ENCODE peak calls at places on chromosome 15, in nine cellular contexts. One of them, this sample, is unnamed.

GRCh38 chr15:81863157-81863556 is 182.7 kb downstream of the MEX3B start:
- DNase-seq in body of pancreas: no peak
- DNase-seq in ovary: no peak
- DNase-seq in A549: no peak
- DNase-seq in stomach: no peak
- DNase-seq in IMR-90: peak; percentile 93
- DNase-seq in transverse colon: no peak
- DNase-seq in thyroid gland: no peak
- DNase-seq in breast epithelium: no peak
- DNase-seq in this sample: no peak

GRCh38 chr15:57703387-57703786 is 3.1 kb upstream of the POLR2M start:
- DNase-seq in body of pancreas: no peak
- DNase-seq in ovary: no peak
- DNase-seq in A549: no peak
- DNase-seq in stomach: no peak
- DNase-seq in IMR-90: no peak
- DNase-seq in transverse colon: no peak
- DNase-seq in thyroid gland: no peak
- DNase-seq in breast epithelium: no peak
- DNase-seq in this sample: no peak

GRCh38 chr15:74608776-74609175 is 6.9 kb upstream of the CLK3 start:
- DNase-seq in body of pancreas: no peak
- DNase-seq in ovary: no peak
- DNase-seq in A549: no peak
- DNase-seq in stomach: no peak
- DNase-seq in IMR-90: no peak
- DNase-seq in transverse colon: no peak
- DNase-seq in thyroid gland: no peak
- DNase-seq in breast epithelium: no peak
- DNase-seq in this sample: no peak

GRCh38 chr15:69578792-69579587 is 126.4 kb downstream of the RPLP1 start:
- DNase-seq in body of pancreas: peak; percentile 93
- DNase-seq in ovary: no peak
- DNase-seq in A549: no peak
- DNase-seq in stomach: peak; percentile 95
- DNase-seq in IMR-90: no peak
- DNase-seq in transverse colon: peak; percentile 87
- DNase-seq in thyroid gland: peak; percentile 91
- DNase-seq in breast epithelium: peak; percentile 85
- DNase-seq in this sample: peak; percentile 80

GRCh38 chr15:63156708-63157065 is 590 bp downstream of the RPS27L start:
- DNase-seq in body of pancreas: peak; percentile 43
- DNase-seq in ovary: peak; percentile 29
- DNase-seq in A549: no peak
- DNase-seq in stomach: no peak
- DNase-seq in IMR-90: peak; percentile 47
- DNase-seq in transverse colon: peak; percentile 34
- DNase-seq in thyroid gland: peak; percentile 67
- DNase-seq in breast epithelium: no peak
- DNase-seq in this sample: peak; percentile 44

GRCh38 chr15:35519536-35520149 is 26.3 kb downstream of the DPH6 start:
- DNase-seq in body of pancreas: no peak
- DNase-seq in ovary: no peak
- DNase-seq in A549: no peak
- DNase-seq in stomach: no peak
- DNase-seq in IMR-90: peak; percentile 64
- DNase-seq in transverse colon: no peak
- DNase-seq in thyroid gland: no peak
- DNase-seq in breast epithelium: no peak
- DNase-seq in this sample: no peak

GRCh38 chr15:92653836-92654524 is 1.6 kb downstream of the FAM174B start:
- DNase-seq in body of pancreas: peak; percentile 92
- DNase-seq in ovary: peak; percentile 50
- DNase-seq in A549: no peak
- DNase-seq in stomach: peak; percentile 80
- DNase-seq in IMR-90: no peak
- DNase-seq in transverse colon: peak; percentile 44
- DNase-seq in thyroid gland: peak; percentile 93
- DNase-seq in breast epithelium: no peak
- DNase-seq in this sample: no peak

GRCh38 chr15:96322401-96323249 is 7.9 kb upstream of the NR2F2 start:
- DNase-seq in body of pancreas: no peak
- DNase-seq in ovary: peak; percentile 81
- DNase-seq in A549: no peak
- DNase-seq in stomach: no peak
- DNase-seq in IMR-90: no peak
- DNase-seq in transverse colon: no peak
- DNase-seq in thyroid gland: peak; percentile 5
- DNase-seq in breast epithelium: no peak
- DNase-seq in this sample: no peak

GRCh38 chr15:80820092-80820491 is 40.9 kb downstream of the CEMIP start:
- DNase-seq in body of pancreas: no peak
- DNase-seq in ovary: no peak
- DNase-seq in A549: no peak
- DNase-seq in stomach: no peak
- DNase-seq in IMR-90: no peak
- DNase-seq in transverse colon: no peak
- DNase-seq in thyroid gland: no peak
- DNase-seq in breast epithelium: no peak
- DNase-seq in this sample: no peak

GRCh38 chr15:55319537-55320325 is 709 bp downstream of the PIGB start:
- DNase-seq in body of pancreas: peak; percentile 42
- DNase-seq in ovary: peak; percentile 22
- DNase-seq in A549: no peak
- DNase-seq in stomach: peak; percentile 48
- DNase-seq in IMR-90: peak; percentile 5
- DNase-seq in transverse colon: peak; percentile 21
- DNase-seq in thyroid gland: peak; percentile 60
- DNase-seq in breast epithelium: no peak
- DNase-seq in this sample: no peak

GRCh38 chr15:88646951-88647350 is 8.1 kb downstream of the ISG20 start:
- DNase-seq in body of pancreas: no peak
- DNase-seq in ovary: no peak
- DNase-seq in A549: no peak
- DNase-seq in stomach: peak; percentile 22
- DNase-seq in IMR-90: no peak
- DNase-seq in transverse colon: no peak
- DNase-seq in thyroid gland: no peak
- DNase-seq in breast epithelium: no peak
- DNase-seq in this sample: peak; percentile 33

GRCh38 chr15:88649286-88649733 is 10.5 kb downstream of the ISG20 start:
- DNase-seq in body of pancreas: no peak
- DNase-seq in ovary: no peak
- DNase-seq in A549: no peak
- DNase-seq in stomach: peak; percentile 53
- DNase-seq in IMR-90: peak; percentile 99
- DNase-seq in transverse colon: peak; percentile 52
- DNase-seq in thyroid gland: no peak
- DNase-seq in breast epithelium: no peak
- DNase-seq in this sample: no peak

GRCh38 chr15:88649753-88650551 is 11.1 kb downstream of the ISG20 start:
- DNase-seq in body of pancreas: peak; percentile 46
- DNase-seq in ovary: no peak
- DNase-seq in A549: no peak
- DNase-seq in stomach: no peak
- DNase-seq in IMR-90: no peak
- DNase-seq in transverse colon: no peak
- DNase-seq in thyroid gland: peak; percentile 71
- DNase-seq in breast epithelium: no peak
- DNase-seq in this sample: peak; percentile 40

GRCh38 chr15:88647362-88648105 is 8.7 kb downstream of the ISG20 start:
- DNase-seq in body of pancreas: peak; percentile 88
- DNase-seq in ovary: no peak
- DNase-seq in A549: no peak
- DNase-seq in stomach: peak; percentile 87
- DNase-seq in IMR-90: no peak
- DNase-seq in transverse colon: peak; percentile 50
- DNase-seq in thyroid gland: peak; percentile 62
- DNase-seq in breast epithelium: no peak
- DNase-seq in this sample: peak; percentile 86

DNA sequence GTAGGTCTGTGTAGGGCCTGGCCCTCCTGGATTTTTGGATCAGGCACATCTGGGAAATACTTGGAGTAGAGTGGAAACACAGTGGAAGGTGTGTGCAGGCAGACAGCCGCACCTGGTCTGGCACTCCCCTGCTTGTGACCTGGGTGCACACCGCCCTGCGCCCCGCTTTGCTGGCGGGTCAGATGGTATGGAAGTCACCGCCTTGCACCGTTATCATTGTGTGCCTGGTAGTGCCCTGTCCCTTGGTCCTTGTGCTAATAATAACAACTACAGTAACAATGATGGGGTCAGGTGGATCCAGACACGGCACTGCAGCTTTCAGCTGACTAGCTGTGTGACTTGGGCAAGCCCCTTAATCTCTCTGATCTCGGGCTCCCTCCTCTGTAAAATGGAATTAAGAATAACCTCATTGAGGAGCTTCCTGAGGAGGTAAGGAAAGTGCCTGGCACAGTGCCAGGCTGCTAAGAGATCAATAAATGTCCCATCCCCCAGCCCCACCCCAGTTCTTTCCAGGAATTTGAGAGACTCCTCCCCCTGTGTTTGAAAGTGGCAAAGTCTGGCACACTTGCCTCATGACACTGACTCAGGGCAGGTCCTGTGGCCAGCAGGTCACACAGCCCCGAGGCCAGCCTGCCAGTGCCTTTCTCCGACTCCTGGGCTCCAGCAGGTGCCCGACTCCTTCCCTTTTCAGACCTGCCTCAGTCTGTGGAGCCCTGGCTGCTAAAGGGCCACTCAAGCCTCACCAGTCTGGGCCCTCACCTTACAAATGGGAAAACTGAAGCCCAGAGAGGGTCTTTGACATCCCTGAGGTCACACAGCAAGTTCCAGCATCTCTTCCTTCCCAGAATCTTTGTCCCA is 9.8 kb downstream of the ISG20 start:
- DNase-seq in body of pancreas: peak; percentile 68
- DNase-seq in ovary: no peak
- DNase-seq in A549: no peak
- DNase-seq in stomach: peak; percentile 79
- DNase-seq in IMR-90: peak; percentile 46
- DNase-seq in transverse colon: peak; percentile 73
- DNase-seq in thyroid gland: peak; percentile 40
- DNase-seq in breast epithelium: no peak
- DNase-seq in this sample: peak; percentile 83
- H3K27ac ChIP-seq in body of pancreas: peak overlapping the region; percentile 41
- H3K27ac ChIP-seq in ovary: no peak overlapping the region
- H3K27ac ChIP-seq in A549: peak overlapping the region; percentile 27
- H3K27ac ChIP-seq in stomach: peak overlapping the region; percentile 80
- H3K27ac ChIP-seq in IMR-90: peak overlapping the region; percentile 42
- H3K27ac ChIP-seq in transverse colon: peak overlapping the region; percentile 50
- H3K27ac ChIP-seq in thyroid gland: no peak overlapping the region
- H3K27ac ChIP-seq in breast epithelium: peak overlapping the region; percentile 66
- H3K27ac ChIP-seq in this sample: peak overlapping the region; percentile 78

GRCh38 chr15:75641176-75641498 is 1.1 kb upstream of the IMP3 start:
- DNase-seq in body of pancreas: no peak
- DNase-seq in ovary: no peak
- DNase-seq in A549: no peak
- DNase-seq in stomach: no peak
- DNase-seq in IMR-90: no peak
- DNase-seq in transverse colon: no peak
- DNase-seq in thyroid gland: no peak
- DNase-seq in breast epithelium: no peak
- DNase-seq in this sample: no peak

GRCh38 chr15:75640483-75641175 is 605 bp upstream of the IMP3 start:
- DNase-seq in body of pancreas: no peak
- DNase-seq in ovary: no peak
- DNase-seq in A549: peak; percentile 78
- DNase-seq in stomach: no peak
- DNase-seq in IMR-90: peak; percentile 45
- DNase-seq in transverse colon: no peak
- DNase-seq in thyroid gland: peak; percentile 39
- DNase-seq in breast epithelium: no peak
- DNase-seq in this sample: peak; percentile 71

GRCh38 chr15:75641603-75642002 is 1.6 kb upstream of the IMP3 start:
- DNase-seq in body of pancreas: no peak
- DNase-seq in ovary: no peak
- DNase-seq in A549: no peak
- DNase-seq in stomach: no peak
- DNase-seq in IMR-90: no peak
- DNase-seq in transverse colon: no peak
- DNase-seq in thyroid gland: peak; percentile 40
- DNase-seq in breast epithelium: no peak
- DNase-seq in this sample: no peak

GRCh38 chr15:75639191-75639708 is 774 bp downstream of the IMP3 start:
- DNase-seq in body of pancreas: no peak
- DNase-seq in ovary: no peak
- DNase-seq in A549: no peak
- DNase-seq in stomach: no peak
- DNase-seq in IMR-90: no peak
- DNase-seq in transverse colon: no peak
- DNase-seq in thyroid gland: no peak
- DNase-seq in breast epithelium: no peak
- DNase-seq in this sample: no peak

GRCh38 chr15:75639709-75640482 is at the start of gene IMP3:
- DNase-seq in body of pancreas: peak; percentile 97
- DNase-seq in ovary: peak; percentile 95
- DNase-seq in A549: peak; percentile 99
- DNase-seq in stomach: peak; percentile 96
- DNase-seq in IMR-90: peak; percentile 95
- DNase-seq in transverse colon: peak; percentile 96
- DNase-seq in thyroid gland: peak; percentile 96
- DNase-seq in breast epithelium: peak; percentile 94
- DNase-seq in this sample: peak; percentile 93
- TF ChIP-seq POLR2A in body of pancreas: peak; percentile 98
- TF ChIP-seq POLR2A in ovary: peak; percentile 87
- TF ChIP-seq POLR2A in A549: peak; percentile 96
- TF ChIP-seq POLR2A in stomach: peak; percentile 92
- TF ChIP-seq POLR2A in IMR-90: peak; percentile 94
- TF ChIP-seq POLR2A in transverse colon: peak; percentile 99
- TF ChIP-seq POLR2A in thyroid gland: peak; percentile 81
- TF ChIP-seq POLR2A in breast epithelium: peak; percentile 84
- TF ChIP-seq POLR2A in this sample: peak; percentile 99

DNA sequence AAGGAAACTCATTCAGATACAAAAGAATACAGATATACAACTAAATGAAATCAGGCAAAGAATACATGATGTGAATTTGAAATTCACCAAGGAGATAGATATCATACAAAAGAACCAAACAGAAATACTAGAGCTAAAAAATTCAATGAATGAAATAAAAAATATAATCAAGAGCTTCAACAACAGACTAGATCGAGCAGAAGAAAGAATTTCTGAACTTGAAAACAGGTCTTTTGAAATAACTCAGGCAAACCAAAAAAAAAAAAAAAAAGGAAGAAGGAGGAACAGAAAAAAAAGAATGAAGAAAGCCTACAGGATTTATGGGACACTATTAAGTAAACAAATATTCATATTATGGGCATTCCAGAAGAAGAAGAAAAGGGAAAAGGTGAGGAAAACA is 137.8 kb downstream of the DMXL2 start:
- DNase-seq in body of pancreas: no peak
- DNase-seq in ovary: no peak
- DNase-seq in A549: no peak
- DNase-seq in stomach: no peak
- DNase-seq in IMR-90: no peak
- DNase-seq in transverse colon: no peak
- DNase-seq in thyroid gland: no peak
- DNase-seq in breast epithelium: no peak
- DNase-seq in this sample: no peak
- H3K27ac ChIP-seq in body of pancreas: no peak overlapping the region
- H3K27ac ChIP-seq in ovary: no peak overlapping the region
- H3K27ac ChIP-seq in A549: no peak overlapping the region
- H3K27ac ChIP-seq in stomach: no peak overlapping the region
- H3K27ac ChIP-seq in IMR-90: no peak overlapping the region
- H3K27ac ChIP-seq in transverse colon: no peak overlapping the region
- H3K27ac ChIP-seq in thyroid gland: no peak overlapping the region
- H3K27ac ChIP-seq in breast epithelium: no peak overlapping the region
- H3K27ac ChIP-seq in this sample: no peak overlapping the region

GRCh38 chr15:60396964-60397771 is 618 bp downstream of the ANXA2 start:
- DNase-seq in body of pancreas: peak; percentile 51
- DNase-seq in ovary: peak; percentile 62
- DNase-seq in A549: peak; percentile 69
- DNase-seq in stomach: peak; percentile 66
- DNase-seq in IMR-90: peak; percentile 68
- DNase-seq in transverse colon: peak; percentile 86
- DNase-seq in thyroid gland: peak; percentile 65
- DNase-seq in breast epithelium: peak; percentile 69
- DNase-seq in this sample: peak; percentile 59
- TF ChIP-seq POLR2A in body of pancreas: no peak
- TF ChIP-seq POLR2A in ovary: peak; percentile 19
- TF ChIP-seq POLR2A in A549: peak; percentile 30
- TF ChIP-seq POLR2A in stomach: no peak
- TF ChIP-seq POLR2A in IMR-90: no peak
- TF ChIP-seq POLR2A in transverse colon: peak; percentile 57
- TF ChIP-seq POLR2A in thyroid gland: no peak
- TF ChIP-seq POLR2A in breast epithelium: peak; percentile 24
- TF ChIP-seq POLR2A in this sample: peak; percentile 41

This sample was measured in right lobe of liver.